ENCODE peak calls at places on chromosomes 6 and 20, in seven cellular contexts. One of them, this sample, is unnamed. For H4K20me1 and H3K4me1, the result is how much of the 10 kb centered on the place peaks cover.

GRCh38 chr20:11544029-11544678 is 373.5 kb upstream of the BTBD3 start:
- DNase-seq in SK-N-SH: peak
- DNase-seq in neural progenitor cell: peak
- DNase-seq in HCT116: peak
- DNase-seq in HepG2: peak
- DNase-seq in GM23338: peak
- DNase-seq in endothelial cell of umbilical vein: peak
- DNase-seq in this sample: peak

GRCh38 chr6:96724641-96725040 is 112.6 kb downstream of the GPR63 start:
- DNase-seq in SK-N-SH: no peak
- DNase-seq in endothelial cell of umbilical vein: no peak
- DNase-seq in GM23338: no peak
- DNase-seq in HepG2: no peak
- DNase-seq in HCT116: no peak
- DNase-seq in neural progenitor cell: peak
- DNase-seq in this sample: no peak

GRCh38 chr20:35515949-35516645 is 13.4 kb downstream of the C20orf173 start:
- DNase-seq in endothelial cell of umbilical vein: no peak
- DNase-seq in HepG2: no peak
- DNase-seq in GM23338: no peak
- DNase-seq in neural progenitor cell: no peak
- DNase-seq in SK-N-SH: no peak
- DNase-seq in HCT116: peak
- DNase-seq in this sample: peak

GRCh38 chr6:5084787-5085637 is at the start of gene PPP1R3G:
- DNase-seq in endothelial cell of umbilical vein: peak
- DNase-seq in HepG2: no peak
- DNase-seq in GM23338: peak
- DNase-seq in HCT116: no peak
- DNase-seq in neural progenitor cell: peak
- DNase-seq in SK-N-SH: peak
- DNase-seq in this sample: peak

GRCh38 chr20:47545499-47545898 is 43.8 kb downstream of the NCOA3 start:
- DNase-seq in SK-N-SH: no peak
- DNase-seq in neural progenitor cell: no peak
- DNase-seq in HepG2: no peak
- DNase-seq in GM23338: no peak
- DNase-seq in HCT116: no peak
- DNase-seq in endothelial cell of umbilical vein: no peak
- DNase-seq in this sample: no peak

GRCh38 chr6:97026298-97026697 is 101.8 kb downstream of the KLHL32 start:
- DNase-seq in HepG2: no peak
- DNase-seq in SK-N-SH: peak
- DNase-seq in endothelial cell of umbilical vein: no peak
- DNase-seq in HCT116: no peak
- DNase-seq in neural progenitor cell: no peak
- DNase-seq in GM23338: no peak
- DNase-seq in this sample: no peak

GRCh38 chr6:136084403-136084802 is 165.7 kb downstream of the MTFR2 start:
- DNase-seq in HCT116: no peak
- DNase-seq in neural progenitor cell: no peak
- DNase-seq in endothelial cell of umbilical vein: no peak
- DNase-seq in GM23338: no peak
- DNase-seq in HepG2: no peak
- DNase-seq in SK-N-SH: no peak
- DNase-seq in this sample: peak

GRCh38 chr20:17969884-17970409 is 1.1 kb downstream of the MGME1 start:
- DNase-seq in neural progenitor cell: peak
- DNase-seq in GM23338: peak
- DNase-seq in HepG2: peak
- DNase-seq in endothelial cell of umbilical vein: peak
- DNase-seq in SK-N-SH: no peak
- DNase-seq in HCT116: no peak
- DNase-seq in this sample: no peak

GRCh38 chr20:47360489-47361267 is 4.2 kb upstream of the ZMYND8 start:
- DNase-seq in endothelial cell of umbilical vein: peak
- DNase-seq in HepG2: peak
- DNase-seq in neural progenitor cell: peak
- DNase-seq in HCT116: peak
- DNase-seq in SK-N-SH: peak
- DNase-seq in GM23338: peak
- DNase-seq in this sample: peak

GRCh38 chr6:32637219-32637880 is at the start of gene HLA-DQA1:
- DNase-seq in GM23338: no peak
- DNase-seq in SK-N-SH: no peak
- DNase-seq in HepG2: no peak
- DNase-seq in endothelial cell of umbilical vein: no peak
- DNase-seq in HCT116: no peak
- DNase-seq in neural progenitor cell: no peak
- DNase-seq in this sample: no peak

GRCh38 chr20:57282691-57283361 is 16.4 kb upstream of the BMP7 start:
- DNase-seq in HepG2: no peak
- DNase-seq in endothelial cell of umbilical vein: no peak
- DNase-seq in HCT116: no peak
- DNase-seq in GM23338: no peak
- DNase-seq in neural progenitor cell: peak
- DNase-seq in SK-N-SH: no peak
- DNase-seq in this sample: no peak
- H3K27ac ChIP-seq in HepG2: no peak
- H3K27ac ChIP-seq in endothelial cell of umbilical vein: no peak
- H3K27ac ChIP-seq in HCT116: no peak
- H3K27ac ChIP-seq in GM23338: no peak
- H3K27ac ChIP-seq in neural progenitor cell: peak
- H3K27ac ChIP-seq in SK-N-SH: no peak
- H3K27ac ChIP-seq in this sample: no peak

GRCh38 chr20:3204124-3204794 is at the start of gene DDRGK1:
- DNase-seq in HepG2: peak
- DNase-seq in SK-N-SH: peak
- DNase-seq in HCT116: peak
- DNase-seq in GM23338: peak
- DNase-seq in endothelial cell of umbilical vein: peak
- DNase-seq in neural progenitor cell: peak
- DNase-seq in this sample: peak
- H4K20me1 ChIP-seq in HepG2: under half
- H4K20me1 ChIP-seq in SK-N-SH: under half
- H4K20me1 ChIP-seq in HCT116: under half
- H4K20me1 ChIP-seq in GM23338: under half
- H4K20me1 ChIP-seq in endothelial cell of umbilical vein: under half
- H4K20me1 ChIP-seq in neural progenitor cell: under half
- H4K20me1 ChIP-seq in this sample: under half

GRCh38 chr6:7745942-7746341 is 20.0 kb downstream of the BMP6 start:
- DNase-seq in SK-N-SH: no peak
- DNase-seq in HCT116: no peak
- DNase-seq in HepG2: no peak
- DNase-seq in endothelial cell of umbilical vein: no peak
- DNase-seq in neural progenitor cell: no peak
- DNase-seq in GM23338: peak
- DNase-seq in this sample: no peak

GRCh38 chr6:7747433-7747832 is 21.5 kb downstream of the BMP6 start:
- DNase-seq in HepG2: no peak
- DNase-seq in GM23338: no peak
- DNase-seq in endothelial cell of umbilical vein: no peak
- DNase-seq in HCT116: no peak
- DNase-seq in neural progenitor cell: no peak
- DNase-seq in SK-N-SH: no peak
- DNase-seq in this sample: no peak

GRCh38 chr6:7747016-7747415 is 21.1 kb downstream of the BMP6 start:
- DNase-seq in GM23338: no peak
- DNase-seq in neural progenitor cell: no peak
- DNase-seq in HepG2: no peak
- DNase-seq in SK-N-SH: no peak
- DNase-seq in endothelial cell of umbilical vein: no peak
- DNase-seq in HCT116: no peak
- DNase-seq in this sample: no peak

GRCh38 chr6:7737867-7738266 is 12.0 kb downstream of the BMP6 start:
- DNase-seq in neural progenitor cell: no peak
- DNase-seq in endothelial cell of umbilical vein: no peak
- DNase-seq in HepG2: no peak
- DNase-seq in GM23338: no peak
- DNase-seq in HCT116: no peak
- DNase-seq in SK-N-SH: no peak
- DNase-seq in this sample: no peak

DNA sequence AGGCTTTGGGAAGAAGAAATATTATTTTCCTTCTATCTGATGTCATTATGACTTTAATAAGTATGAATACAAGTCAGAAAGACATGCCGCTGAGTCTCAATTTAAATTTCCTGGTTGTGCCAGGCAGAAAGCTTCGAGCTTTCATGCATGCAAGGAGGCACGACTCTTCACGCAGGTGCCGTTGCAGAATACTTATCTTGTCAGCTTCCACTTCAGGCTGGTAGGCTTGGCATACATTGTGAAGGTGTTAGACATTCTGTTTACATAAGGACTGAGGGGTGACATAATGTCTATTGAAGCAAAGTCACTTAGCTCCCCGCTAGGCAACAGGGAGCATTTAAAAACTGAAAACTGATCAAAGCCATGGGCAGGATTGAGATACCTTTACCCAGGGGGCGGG is 16.3 kb downstream of the BMP6 start:
- DNase-seq in endothelial cell of umbilical vein: no peak
- DNase-seq in HepG2: no peak
- DNase-seq in neural progenitor cell: no peak
- DNase-seq in GM23338: no peak
- DNase-seq in SK-N-SH: no peak
- DNase-seq in HCT116: no peak
- DNase-seq in this sample: no peak
- H3K4me1 ChIP-seq in endothelial cell of umbilical vein: half or more
- H3K4me1 ChIP-seq in HepG2: under half
- H3K4me1 ChIP-seq in neural progenitor cell: under half
- H3K4me1 ChIP-seq in GM23338: under half
- H3K4me1 ChIP-seq in SK-N-SH: under half
- H3K4me1 ChIP-seq in HCT116: under half
- H3K4me1 ChIP-seq in this sample: under half

GRCh38 chr20:50337521-50338466 is 147.2 kb downstream of the CEBPB start:
- DNase-seq in HCT116: no peak
- DNase-seq in endothelial cell of umbilical vein: no peak
- DNase-seq in HepG2: no peak
- DNase-seq in neural progenitor cell: no peak
- DNase-seq in SK-N-SH: no peak
- DNase-seq in GM23338: no peak
- DNase-seq in this sample: no peak

GRCh38 chr20:50336631-50337030 is 146.0 kb downstream of the CEBPB start:
- DNase-seq in SK-N-SH: no peak
- DNase-seq in HCT116: no peak
- DNase-seq in neural progenitor cell: no peak
- DNase-seq in HepG2: no peak
- DNase-seq in endothelial cell of umbilical vein: no peak
- DNase-seq in GM23338: no peak
- DNase-seq in this sample: no peak

GRCh38 chr20:50339196-50339901 is 148.7 kb downstream of the CEBPB start:
- DNase-seq in HCT116: no peak
- DNase-seq in endothelial cell of umbilical vein: no peak
- DNase-seq in neural progenitor cell: peak
- DNase-seq in HepG2: no peak
- DNase-seq in SK-N-SH: peak
- DNase-seq in GM23338: no peak
- DNase-seq in this sample: peak

GRCh38 chr20:50340586-50340985 is 150.0 kb downstream of the CEBPB start:
- DNase-seq in endothelial cell of umbilical vein: no peak
- DNase-seq in HepG2: no peak
- DNase-seq in neural progenitor cell: no peak
- DNase-seq in HCT116: no peak
- DNase-seq in SK-N-SH: no peak
- DNase-seq in GM23338: no peak
- DNase-seq in this sample: no peak

DNA sequence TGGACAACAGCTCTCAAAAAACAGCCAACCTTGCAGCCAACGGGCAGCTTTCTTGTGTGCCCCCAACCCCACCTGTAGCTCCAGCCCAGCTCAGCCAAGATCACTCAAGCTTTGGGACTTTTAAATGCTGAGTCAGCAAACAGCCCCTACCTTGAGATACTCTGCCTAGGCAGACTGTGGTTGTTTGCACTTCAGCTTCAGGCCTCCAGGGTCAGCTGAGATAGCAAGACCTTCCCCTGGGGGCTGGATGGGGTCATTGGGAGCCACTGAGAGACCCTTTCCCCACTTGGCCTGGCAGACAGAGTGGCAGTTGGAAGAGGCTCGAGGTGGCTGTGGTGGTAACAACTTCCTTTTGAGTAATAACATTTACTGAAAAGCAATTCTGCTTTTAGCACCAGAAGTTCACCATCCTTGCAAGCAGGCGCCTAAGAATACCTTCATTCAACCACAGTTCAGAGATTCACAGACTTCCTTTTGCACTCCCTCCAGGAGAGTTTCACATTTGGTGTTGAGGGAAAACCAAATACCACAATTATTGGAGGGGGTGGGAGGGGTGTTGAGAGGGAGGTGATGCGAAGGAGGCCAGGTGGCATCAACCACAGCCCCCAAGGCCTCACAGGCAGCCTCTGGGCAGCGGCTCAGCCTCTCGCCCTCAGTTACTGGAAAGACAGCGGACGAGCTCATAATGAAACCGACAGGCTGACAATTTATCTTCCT is 148.0 kb downstream of the CEBPB start:
- DNase-seq in SK-N-SH: no peak
- DNase-seq in GM23338: peak
- DNase-seq in endothelial cell of umbilical vein: no peak
- DNase-seq in HCT116: no peak
- DNase-seq in HepG2: peak
- DNase-seq in neural progenitor cell: peak
- DNase-seq in this sample: peak
- H3K27ac ChIP-seq in SK-N-SH: peak
- H3K27ac ChIP-seq in GM23338: no peak
- H3K27ac ChIP-seq in endothelial cell of umbilical vein: no peak
- H3K27ac ChIP-seq in HCT116: no peak
- H3K27ac ChIP-seq in HepG2: no peak
- H3K27ac ChIP-seq in neural progenitor cell: no peak
- H3K27ac ChIP-seq in this sample: peak

GRCh38 chr6:3232017-3232838 is 4.8 kb upstream of the TUBB2B start:
- DNase-seq in neural progenitor cell: peak
- DNase-seq in endothelial cell of umbilical vein: no peak
- DNase-seq in SK-N-SH: no peak
- DNase-seq in HepG2: no peak
- DNase-seq in GM23338: peak
- DNase-seq in HCT116: no peak
- DNase-seq in this sample: no peak
- H4K20me1 ChIP-seq in neural progenitor cell: under half
- H4K20me1 ChIP-seq in endothelial cell of umbilical vein: under half
- H4K20me1 ChIP-seq in SK-N-SH: under half
- H4K20me1 ChIP-seq in HepG2: under half
- H4K20me1 ChIP-seq in GM23338: under half
- H4K20me1 ChIP-seq in HCT116: under half
- H4K20me1 ChIP-seq in this sample: under half

DNA sequence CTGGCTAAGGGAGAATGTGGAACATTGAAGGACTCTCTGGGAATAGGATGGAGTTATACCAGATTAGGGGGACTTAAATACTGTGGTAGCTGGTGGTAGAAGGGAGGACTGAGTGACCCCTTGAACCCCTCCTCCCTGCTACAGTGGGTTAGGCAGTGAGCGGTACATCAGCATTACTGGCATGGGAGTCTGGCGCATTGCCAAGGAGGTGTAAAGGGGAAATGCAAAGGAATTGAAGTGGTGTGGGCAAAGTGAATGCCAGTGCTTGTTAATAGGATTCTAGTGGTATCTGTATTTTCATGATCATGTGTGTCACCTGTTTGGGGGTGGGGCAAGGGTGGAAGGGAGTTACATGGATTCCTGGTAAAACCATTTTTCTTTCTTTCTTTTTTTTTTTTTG is 60.1 kb downstream of the GFRA4 start:
- DNase-seq in GM23338: no peak
- DNase-seq in SK-N-SH: no peak
- DNase-seq in neural progenitor cell: no peak
- DNase-seq in endothelial cell of umbilical vein: no peak
- DNase-seq in HepG2: no peak
- DNase-seq in HCT116: no peak
- DNase-seq in this sample: no peak
- H3K4me1 ChIP-seq in GM23338: under half
- H3K4me1 ChIP-seq in SK-N-SH: under half
- H3K4me1 ChIP-seq in neural progenitor cell: under half
- H3K4me1 ChIP-seq in endothelial cell of umbilical vein: under half
- H3K4me1 ChIP-seq in HepG2: under half
- H3K4me1 ChIP-seq in HCT116: under half
- H3K4me1 ChIP-seq in this sample: under half